ENCODE peak calls at places on chromosomes 5 and 9, in six cellular contexts. One of them, this sample, is unnamed.
A peak's percentile ranks its signal among the peaks of the same experiment; 100 is the strongest.

GRCh38 chr9:105245720-105246161 is 1.3 kb downstream of the SLC44A1 start:
- DNase-seq in activated T-cell treated with anti-CD3 and anti-CD28 coated beads, Interleukin-2, amount 50 U/mL, for 48 hours: no peak
- DNase-seq in progenitor cell of endocrine pancreas: no peak
- DNase-seq in EL: no peak
- DNase-seq in NCI-H2107: no peak
- DNase-seq in LoVo: no peak
- DNase-seq in this sample: no peak

GRCh38 chr5:38069360-38069759 is 189.0 kb upstream of the EGFLAM start:
- DNase-seq in EL: no peak
- DNase-seq in NCI-H2107: no peak
- DNase-seq in LoVo: no peak
- DNase-seq in progenitor cell of endocrine pancreas: no peak
- DNase-seq in activated T-cell treated with anti-CD3 and anti-CD28 coated beads, Interleukin-2, amount 50 U/mL, for 48 hours: no peak
- DNase-seq in this sample: no peak

GRCh38 chr9:77731008-77731698 is 83.0 kb upstream of the GNA14 start:
- DNase-seq in activated T-cell treated with anti-CD3 and anti-CD28 coated beads, Interleukin-2, amount 50 U/mL, for 48 hours: no peak
- DNase-seq in LoVo: no peak
- DNase-seq in EL: no peak
- DNase-seq in NCI-H2107: no peak
- DNase-seq in progenitor cell of endocrine pancreas: no peak
- DNase-seq in this sample: no peak

GRCh38 chr5:158691576-158691975 is 408.1 kb downstream of the EBF1 start:
- DNase-seq in LoVo: no peak
- DNase-seq in activated T-cell treated with anti-CD3 and anti-CD28 coated beads, Interleukin-2, amount 50 U/mL, for 48 hours: no peak
- DNase-seq in NCI-H2107: no peak
- DNase-seq in EL: no peak
- DNase-seq in progenitor cell of endocrine pancreas: no peak
- DNase-seq in this sample: no peak

GRCh38 chr9:73715591-73715990 is 563.9 kb downstream of the ANXA1 start:
- DNase-seq in LoVo: no peak
- DNase-seq in NCI-H2107: no peak
- DNase-seq in EL: no peak
- DNase-seq in activated T-cell treated with anti-CD3 and anti-CD28 coated beads, Interleukin-2, amount 50 U/mL, for 48 hours: no peak
- DNase-seq in progenitor cell of endocrine pancreas: no peak
- DNase-seq in this sample: no peak

GRCh38 chr5:72265032-72265903 is 54.8 kb downstream of the MRPS27 start:
- DNase-seq in progenitor cell of endocrine pancreas: no peak
- DNase-seq in activated T-cell treated with anti-CD3 and anti-CD28 coated beads, Interleukin-2, amount 50 U/mL, for 48 hours: no peak
- DNase-seq in NCI-H2107: no peak
- DNase-seq in EL: no peak
- DNase-seq in LoVo: peak; percentile 56
- DNase-seq in this sample: no peak

GRCh38 chr9:18896531-18897179 is 136.4 kb downstream of the SAXO1 start:
- DNase-seq in EL: peak; percentile 44
- DNase-seq in activated T-cell treated with anti-CD3 and anti-CD28 coated beads, Interleukin-2, amount 50 U/mL, for 48 hours: no peak
- DNase-seq in NCI-H2107: no peak
- DNase-seq in LoVo: no peak
- DNase-seq in progenitor cell of endocrine pancreas: no peak
- DNase-seq in this sample: no peak

GRCh38 chr5:134227259-134227658 is 1.4 kb upstream of the PPP2CA start:
- DNase-seq in EL: no peak
- DNase-seq in progenitor cell of endocrine pancreas: no peak
- DNase-seq in LoVo: peak; percentile 61
- DNase-seq in NCI-H2107: no peak
- DNase-seq in activated T-cell treated with anti-CD3 and anti-CD28 coated beads, Interleukin-2, amount 50 U/mL, for 48 hours: peak; percentile 28
- DNase-seq in this sample: peak; percentile 19

GRCh38 chr5:125042243-125042887 is 295.9 kb upstream of the ZNF608 start:
- DNase-seq in activated T-cell treated with anti-CD3 and anti-CD28 coated beads, Interleukin-2, amount 50 U/mL, for 48 hours: no peak
- DNase-seq in LoVo: no peak
- DNase-seq in EL: peak; percentile 62
- DNase-seq in progenitor cell of endocrine pancreas: no peak
- DNase-seq in NCI-H2107: no peak
- DNase-seq in this sample: no peak

GRCh38 chr5:64854855-64855254 is 86.1 kb downstream of the CWC27 start:
- DNase-seq in NCI-H2107: no peak
- DNase-seq in progenitor cell of endocrine pancreas: no peak
- DNase-seq in EL: peak; percentile 13
- DNase-seq in LoVo: no peak
- DNase-seq in activated T-cell treated with anti-CD3 and anti-CD28 coated beads, Interleukin-2, amount 50 U/mL, for 48 hours: no peak
- DNase-seq in this sample: no peak

GRCh38 chr9:81455417-81455816 is 233.9 kb downstream of the TLE1 start:
- DNase-seq in LoVo: no peak
- DNase-seq in NCI-H2107: no peak
- DNase-seq in activated T-cell treated with anti-CD3 and anti-CD28 coated beads, Interleukin-2, amount 50 U/mL, for 48 hours: no peak
- DNase-seq in EL: no peak
- DNase-seq in progenitor cell of endocrine pancreas: no peak
- DNase-seq in this sample: no peak

GRCh38 chr5:31759925-31760324 is 121.0 kb downstream of the PDZD2 start:
- DNase-seq in LoVo: no peak
- DNase-seq in activated T-cell treated with anti-CD3 and anti-CD28 coated beads, Interleukin-2, amount 50 U/mL, for 48 hours: no peak
- DNase-seq in progenitor cell of endocrine pancreas: no peak
- DNase-seq in EL: no peak
- DNase-seq in NCI-H2107: no peak
- DNase-seq in this sample: no peak

GRCh38 chr5:138226917-138227316 is 13.8 kb upstream of the CDC23 start:
- DNase-seq in LoVo: no peak
- DNase-seq in activated T-cell treated with anti-CD3 and anti-CD28 coated beads, Interleukin-2, amount 50 U/mL, for 48 hours: no peak
- DNase-seq in progenitor cell of endocrine pancreas: no peak
- DNase-seq in NCI-H2107: no peak
- DNase-seq in EL: no peak
- DNase-seq in this sample: no peak

GRCh38 chr5:71744009-71744792 is 25.1 kb downstream of the CARTPT start:
- DNase-seq in EL: no peak
- DNase-seq in activated T-cell treated with anti-CD3 and anti-CD28 coated beads, Interleukin-2, amount 50 U/mL, for 48 hours: no peak
- DNase-seq in NCI-H2107: no peak
- DNase-seq in progenitor cell of endocrine pancreas: no peak
- DNase-seq in LoVo: no peak
- DNase-seq in this sample: no peak

GRCh38 chr5:57772512-57772911 is 289.9 kb upstream of the ACTBL2 start:
- DNase-seq in NCI-H2107: no peak
- DNase-seq in LoVo: no peak
- DNase-seq in activated T-cell treated with anti-CD3 and anti-CD28 coated beads, Interleukin-2, amount 50 U/mL, for 48 hours: no peak
- DNase-seq in EL: no peak
- DNase-seq in progenitor cell of endocrine pancreas: no peak
- DNase-seq in this sample: no peak

GRCh38 chr5:10632110-10632903 is 68.4 kb downstream of the ANKRD33B start:
- DNase-seq in activated T-cell treated with anti-CD3 and anti-CD28 coated beads, Interleukin-2, amount 50 U/mL, for 48 hours: peak; percentile 74
- DNase-seq in progenitor cell of endocrine pancreas: no peak
- DNase-seq in EL: peak; percentile 79
- DNase-seq in LoVo: no peak
- DNase-seq in NCI-H2107: no peak
- DNase-seq in this sample: peak; percentile 71

GRCh38 chr5:76471994-76472337 is 68.9 kb downstream of the IQGAP2 start:
- DNase-seq in activated T-cell treated with anti-CD3 and anti-CD28 coated beads, Interleukin-2, amount 50 U/mL, for 48 hours: no peak
- DNase-seq in NCI-H2107: no peak
- DNase-seq in EL: no peak
- DNase-seq in progenitor cell of endocrine pancreas: no peak
- DNase-seq in LoVo: no peak
- DNase-seq in this sample: no peak

GRCh38 chr9:134344068-134344820 is 18.0 kb downstream of the RXRA start:
- DNase-seq in LoVo: no peak
- DNase-seq in EL: peak; percentile 19
- DNase-seq in NCI-H2107: no peak
- DNase-seq in progenitor cell of endocrine pancreas: no peak
- DNase-seq in activated T-cell treated with anti-CD3 and anti-CD28 coated beads, Interleukin-2, amount 50 U/mL, for 48 hours: peak; percentile 46
- DNase-seq in this sample: peak; percentile 53

GRCh38 chr9:34125681-34126206 is 754 bp downstream of the DCAF12 start:
- DNase-seq in NCI-H2107: no peak
- DNase-seq in LoVo: peak; percentile 5
- DNase-seq in EL: peak; percentile 45
- DNase-seq in progenitor cell of endocrine pancreas: no peak
- DNase-seq in activated T-cell treated with anti-CD3 and anti-CD28 coated beads, Interleukin-2, amount 50 U/mL, for 48 hours: peak; percentile 36
- DNase-seq in this sample: peak; percentile 11

GRCh38 chr5:169411016-169411788 is 110.3 kb upstream of the SLIT3 start:
- DNase-seq in activated T-cell treated with anti-CD3 and anti-CD28 coated beads, Interleukin-2, amount 50 U/mL, for 48 hours: no peak
- DNase-seq in progenitor cell of endocrine pancreas: no peak
- DNase-seq in LoVo: no peak
- DNase-seq in EL: no peak
- DNase-seq in NCI-H2107: no peak
- DNase-seq in this sample: no peak

GRCh38 chr9:37126214-37126788 is 5.9 kb downstream of the ZCCHC7 start:
- DNase-seq in progenitor cell of endocrine pancreas: no peak
- DNase-seq in NCI-H2107: no peak
- DNase-seq in LoVo: no peak
- DNase-seq in EL: no peak
- DNase-seq in activated T-cell treated with anti-CD3 and anti-CD28 coated beads, Interleukin-2, amount 50 U/mL, for 48 hours: no peak
- DNase-seq in this sample: no peak

This sample was measured in activated naive CD8-positive, alpha-beta T cell treated with anti-CD3 and anti-CD28 coated beads, Interleukin-2, amount 50 U/mL, for 24 hours.